ENCODE peak calls at places on chromosomes 16 and 17, in six cellular contexts. V is NCI-H524, G is right atrium auricular region, W is GM23248, Q is endothelial cell, Z is fibroblast of lung. X is an unnamed sample.

GRCh38 chr17:79652999-79653643 is 42.3 kb upstream of the RBFOX3 start:
- DNase-seq in G (peak), V (no peak), Z (no peak), W (no peak), Q (no peak), X (no peak)

GRCh38 chr17:49741009-49741691 is 22.8 kb downstream of the FAM117A start:
- DNase-seq in G (no peak), V (no peak), W (peak), Z (peak), Q (no peak), X (no peak)

GRCh38 chr16:397135-397661 is at the start of gene NME4:
- DNase-seq in V (no peak), W (peak), Q (peak), Z (no peak), G (no peak), X (peak)

GRCh38 chr17:76051071-76051467 is 21.2 kb downstream of the SRP68 start:
- DNase-seq in Z (peak), W (no peak), Q (no peak), V (no peak), G (no peak), X (no peak)

GRCh38 chr17:42767512-42767911 is 5.7 kb upstream of the VPS25 start:
- DNase-seq in W (no peak), Z (no peak), V (no peak), G (no peak), Q (no peak), X (no peak)

GRCh38 chr17:6536053-6536452 is 20.3 kb downstream of the PITPNM3 start:
- DNase-seq in W (no peak), G (no peak), Z (no peak), Q (no peak), V (no peak), X (no peak)

GRCh38 chr16:57003439-57004386 is 14.4 kb downstream of the NLRC5 start:
- DNase-seq in Z (no peak), V (no peak), Q (no peak), W (no peak), G (no peak), X (no peak)

GRCh38 chr17:7328840-7329359 is at the start of gene NEURL4:
- DNase-seq in V (no peak), G (no peak), W (peak), Q (no peak), Z (no peak), X (no peak)

GRCh38 chr17:82804442-82805191 is 35.2 kb downstream of the ZNF750 start:
- DNase-seq in Q (no peak), Z (peak), V (no peak), G (peak), W (no peak), X (peak)

GRCh38 chr17:39769974-39770587 is 32.3 kb downstream of the GRB7 start:
- DNase-seq in Z (peak), Q (no peak), V (no peak), G (no peak), W (peak), X (no peak)

GRCh38 chr17:6543079-6544010 is 13.0 kb downstream of the PITPNM3 start:
- DNase-seq in Q (no peak), G (no peak), V (no peak), W (no peak), Z (no peak), X (no peak)

GRCh38 chr17:70774339-70775110 is 605.2 kb downstream of the KCNJ2 start:
- DNase-seq in G (no peak), Z (peak), V (no peak), Q (no peak), W (no peak), X (no peak)

GRCh38 chr17:6523330-6523729 is 33.0 kb downstream of the PITPNM3 start:
- DNase-seq in G (no peak), V (no peak), Q (no peak), W (peak), Z (peak), X (no peak)

GRCh38 chr16:79247386-79247785 is 353.2 kb downstream of the MAF start:
- DNase-seq in Z (no peak), Q (no peak), V (no peak), G (no peak), W (no peak), X (no peak)

GRCh38 chr16:49484454-49484853 is 110.8 kb downstream of the C16orf78 start:
- DNase-seq in V (no peak), G (peak), Q (peak), Z (no peak), W (peak), X (peak)

GRCh38 chr16:51151951-51152663 is 1.0 kb upstream of the SALL1 start:
- DNase-seq in Z (peak), Q (peak), V (no peak), G (no peak), W (peak), X (peak)

GRCh38 chr17:10357768-10358167 is 15.0 kb downstream of the MYH13 start:
- DNase-seq in Z (no peak), W (peak), G (no peak), V (no peak), Q (peak), X (no peak)

GRCh38 chr16:86465434-86465833 is 44.9 kb upstream of the FOXF1 start:
- DNase-seq in V (no peak), Q (no peak), W (no peak), Z (no peak), G (no peak), X (no peak)

GRCh38 chr16:55349867-55350266 is 25.9 kb downstream of the IRX6 start:
- DNase-seq in Q (no peak), W (peak), V (no peak), Z (peak), G (no peak), X (no peak)

GRCh38 chr17:75008373-75008772 is 4.1 kb upstream of the MRPL58 start:
- DNase-seq in G (no peak), Q (no peak), V (no peak), W (no peak), Z (no peak), X (no peak)

GRCh38 chr17:33848433-33848832 is 406.7 kb upstream of the CCL2 start:
- DNase-seq in Q (no peak), V (no peak), W (no peak), G (no peak), Z (no peak), X (no peak)

GRCh38 chr17:47785538-47786123 is 36.0 kb downstream of the OSBPL7 start:
- DNase-seq in Z (peak), G (no peak), Q (peak), W (peak), V (no peak), X (no peak)

GRCh38 chr17:56771563-56771962 is 62.2 kb downstream of the C17orf67 start:
- DNase-seq in Z (no peak), G (no peak), W (no peak), V (no peak), Q (no peak), X (no peak)

GRCh38 chr16:88796278-88796677 is 7.3 kb upstream of the CDT1 start:
- DNase-seq in V (no peak), Q (no peak), W (no peak), Z (no peak), G (no peak), X (no peak)

X was measured in Right ventricle myocardium superior.